ENCODE peak calls at places on chromosomes 1 and 21, in four cellular contexts. W is mammary epithelial cell, D is Right ventricle myocardium superior, R is NCI-H2081. E is an unnamed sample.

GRCh38 chr21:35206141-35207125 is 157.3 kb upstream of the RUNX1 start:
- DNase-seq in R (no peak), D (no peak), W (peak), E (peak)

GRCh38 chr1:196152086-196152485 is 456.2 kb downstream of the KCNT2 start:
- DNase-seq in R (no peak), W (no peak), D (no peak), E (no peak)

GRCh38 chr1:61083014-61083798 is 845 bp downstream of the NFIA start:
- DNase-seq in R (no peak), W (peak), D (peak), E (peak)

GRCh38 chr1:181139631-181140051 is 51.1 kb downstream of the IER5 start:
- DNase-seq in R (no peak), D (no peak), W (peak), E (no peak)

GRCh38 chr1:27634982-27635362 is at the start of gene FGR:
- DNase-seq in W (no peak), R (no peak), D (peak), E (no peak)

GRCh38 chr1:160777486-160778089 is 18.4 kb upstream of the LY9 start:
- DNase-seq in W (peak), R (no peak), D (no peak), E (no peak)

GRCh38 chr1:174800221-174800791 is 199.4 kb upstream of the CACYBP start:
- DNase-seq in D (no peak), R (no peak), W (peak), E (peak)

GRCh38 chr1:27296773-27297214 is 25.2 kb upstream of the TMEM222 start:
- DNase-seq in D (peak), R (no peak), W (no peak), E (peak)

GRCh38 chr1:159843459-159843858 is 16.8 kb downstream of the SLAMF8 start:
- DNase-seq in D (no peak), W (no peak), R (no peak), E (no peak)

GRCh38 chr1:185917646-185918045 is 183.5 kb downstream of the HMCN1 start:
- DNase-seq in W (peak), R (no peak), D (no peak), E (no peak)

GRCh38 chr1:43548285-43549271 is 17.9 kb downstream of the PTPRF start:
- DNase-seq in R (no peak), W (peak), D (no peak), E (no peak)

GRCh38 chr1:39407889-39408640 is 83.4 kb upstream of the BMP8A start:
- DNase-seq in W (no peak), D (no peak), R (no peak), E (no peak)

GRCh38 chr21:45875881-45876280 is 105.7 kb upstream of the COL6A1 start:
- DNase-seq in W (no peak), D (no peak), R (no peak), E (peak)

E was measured in ovary.